ENCODE peak calls at places on chromosomes 5 and 9, in four cellular contexts. R, I, U and T are unnamed samples.

GRCh38 chr5:3411363-3411762 is 184.3 kb upstream of the IRX1 start:
- DNase-seq in I (no peak), R (no peak), U (no peak), T (no peak)

GRCh38 chr5:126403871-126404270 is 19.3 kb upstream of the GRAMD2B start:
- DNase-seq in I (no peak), R (no peak), U (no peak), T (no peak)

GRCh38 chr5:55679556-55679955 is 32.6 kb downstream of the SLC38A9 start:
- DNase-seq in U (no peak), I (no peak), R (no peak), T (no peak)

GRCh38 chr9:76926324-76926731 is 20.4 kb upstream of the PRUNE2 start:
- DNase-seq in I (peak), U (no peak), R (no peak), T (no peak)

GRCh38 chr5:60943624-60944023 is 1.2 kb downstream of the ERCC8 start:
- DNase-seq in R (no peak), I (no peak), U (no peak), T (no peak)

GRCh38 chr9:38692707-38693106 is 27.2 kb downstream of the FAM240B start:
- DNase-seq in R (no peak), U (no peak), I (no peak), T (no peak)

GRCh38 chr5:146447734-146448380 is 724 bp downstream of the TCERG1 start:
- DNase-seq in R (no peak), U (no peak), I (peak), T (peak)

GRCh38 chr9:83296123-83296522 is 233.2 kb upstream of the RASEF start:
- DNase-seq in R (peak), I (peak), U (no peak), T (no peak)

GRCh38 chr5:139369181-139369580 is 13.9 kb downstream of the SLC23A1 start:
- DNase-seq in R (no peak), I (peak), U (no peak), T (no peak)

GRCh38 chr5:81962041-81962440 is 9.8 kb upstream of the ATG10 start:
- DNase-seq in R (no peak), I (no peak), U (no peak), T (no peak)

GRCh38 chr9:133735415-133735775 is 2.8 kb downstream of the SARDH start:
- DNase-seq in U (no peak), I (no peak), R (peak), T (no peak)

GRCh38 chr9:80866121-80866520 is 823.2 kb downstream of the TLE1 start:
- DNase-seq in U (no peak), R (no peak), I (no peak), T (no peak)

GRCh38 chr5:14218480-14218879 is 75.3 kb downstream of the TRIO start:
- DNase-seq in U (no peak), R (no peak), I (no peak), T (no peak)

GRCh38 chr9:81690251-81690851 is 1.0 kb upstream of the TLE1 start:
- DNase-seq in U (no peak), I (no peak), R (peak), T (no peak)

GRCh38 chr5:80153586-80154126 is 102.2 kb downstream of the SERINC5 start:
- DNase-seq in I (no peak), U (no peak), R (no peak), T (peak)

GRCh38 chr5:73592546-73592945 is 27.0 kb downstream of the UTP15 start:
- DNase-seq in R (no peak), U (no peak), I (no peak), T (no peak)

GRCh38 chr5:135877570-135878155 is 18.0 kb downstream of the IL9 start:
- DNase-seq in I (no peak), R (no peak), U (no peak), T (no peak)

GRCh38 chr5:15353086-15353645 is 146.8 kb upstream of the FBXL7 start:
- DNase-seq in U (no peak), R (no peak), I (no peak), T (no peak)

GRCh38 chr5:58022055-58022454 is 437.8 kb downstream of the PLK2 start:
- DNase-seq in R (no peak), I (no peak), U (no peak), T (no peak)

GRCh38 chr5:178827636-178828035 is 32.1 kb upstream of the ZNF354B start:
- DNase-seq in U (no peak), R (no peak), I (peak), T (no peak)

GRCh38 chr9:136532799-136533774 is 12.8 kb downstream of the NOTCH1 start:
- DNase-seq in R (no peak), U (no peak), I (no peak), T (peak)

GRCh38 chr9:123318192-123318591 is 37.8 kb upstream of the CRB2 start:
- DNase-seq in U (no peak), R (no peak), I (no peak), T (no peak)
- H3K27ac ChIP-seq in U (no peak), R (no peak), I (no peak), T (no peak)

GRCh38 chr9:89434636-89435314 is 63.1 kb downstream of the SEMA4D start:
- DNase-seq in U (no peak), I (no peak), R (no peak), T (no peak)

GRCh38 chr9:89433826-89434225 is 64.1 kb downstream of the SEMA4D start:
- DNase-seq in U (no peak), R (no peak), I (peak), T (no peak)

GRCh38 chr9:89436963-89437625 is 60.8 kb downstream of the SEMA4D start:
- DNase-seq in U (no peak), R (no peak), I (no peak), T (no peak)

GRCh38 chr9:89436326-89436725 is 61.6 kb downstream of the SEMA4D start:
- DNase-seq in U (no peak), R (no peak), I (no peak), T (no peak)

DNA sequence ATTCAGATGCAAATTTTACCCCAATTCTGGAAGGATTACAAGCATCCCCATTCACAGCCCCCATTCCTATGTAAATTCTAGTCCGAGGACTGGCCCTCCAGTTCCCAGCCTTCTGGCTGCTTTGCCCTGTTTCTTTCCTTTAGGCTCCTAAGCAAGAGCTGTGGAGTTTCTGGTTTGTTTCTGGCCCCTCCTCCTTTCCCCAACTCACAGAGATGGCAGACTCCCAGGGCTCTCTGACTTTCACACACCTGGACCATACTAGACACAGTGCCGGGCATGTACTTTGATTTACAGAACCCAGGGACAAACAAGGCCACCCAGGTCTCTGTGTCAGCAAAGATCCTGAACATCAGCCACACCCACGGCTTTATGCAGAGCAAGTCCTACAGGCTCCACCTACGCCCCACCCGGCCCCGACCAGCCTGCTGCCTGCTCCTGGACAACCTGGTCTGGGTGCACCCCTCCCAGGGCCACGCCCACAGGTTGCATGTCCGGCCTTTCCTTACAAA is 62.5 kb downstream of the SEMA4D start:
- DNase-seq in U (no peak), I (no peak), R (peak), T (no peak)
- H3K27ac ChIP-seq in U (no peak), I (no peak), R (peak), T (peak)

GRCh38 chr5:98763001-98763630 is 10.3 kb upstream of the RGMB start:
- DNase-seq in I (peak), U (no peak), R (peak), T (no peak)
- H3K27ac ChIP-seq in I (peak), U (no peak), R (no peak), T (no peak)

GRCh38 chr5:104189909-104190308 is 627.3 kb upstream of the NUDT12 start:
- DNase-seq in R (no peak), I (peak), U (no peak), T (no peak)
- H3K27ac ChIP-seq in R (no peak), I (peak), U (no peak), T (no peak)

GRCh38 chr5:173745561-173745960 is 129.1 kb upstream of the BOD1 start:
- DNase-seq in I (no peak), U (no peak), R (no peak), T (no peak)
- H3K27ac ChIP-seq in I (no peak), U (no peak), R (no peak), T (no peak)

GRCh38 chr5:151146003-151146524 is 11.5 kb downstream of the ANXA6 start:
- DNase-seq in U (no peak), I (no peak), R (no peak), T (no peak)
- H3K27ac ChIP-seq in U (no peak), I (no peak), R (no peak), T (peak)

DNA sequence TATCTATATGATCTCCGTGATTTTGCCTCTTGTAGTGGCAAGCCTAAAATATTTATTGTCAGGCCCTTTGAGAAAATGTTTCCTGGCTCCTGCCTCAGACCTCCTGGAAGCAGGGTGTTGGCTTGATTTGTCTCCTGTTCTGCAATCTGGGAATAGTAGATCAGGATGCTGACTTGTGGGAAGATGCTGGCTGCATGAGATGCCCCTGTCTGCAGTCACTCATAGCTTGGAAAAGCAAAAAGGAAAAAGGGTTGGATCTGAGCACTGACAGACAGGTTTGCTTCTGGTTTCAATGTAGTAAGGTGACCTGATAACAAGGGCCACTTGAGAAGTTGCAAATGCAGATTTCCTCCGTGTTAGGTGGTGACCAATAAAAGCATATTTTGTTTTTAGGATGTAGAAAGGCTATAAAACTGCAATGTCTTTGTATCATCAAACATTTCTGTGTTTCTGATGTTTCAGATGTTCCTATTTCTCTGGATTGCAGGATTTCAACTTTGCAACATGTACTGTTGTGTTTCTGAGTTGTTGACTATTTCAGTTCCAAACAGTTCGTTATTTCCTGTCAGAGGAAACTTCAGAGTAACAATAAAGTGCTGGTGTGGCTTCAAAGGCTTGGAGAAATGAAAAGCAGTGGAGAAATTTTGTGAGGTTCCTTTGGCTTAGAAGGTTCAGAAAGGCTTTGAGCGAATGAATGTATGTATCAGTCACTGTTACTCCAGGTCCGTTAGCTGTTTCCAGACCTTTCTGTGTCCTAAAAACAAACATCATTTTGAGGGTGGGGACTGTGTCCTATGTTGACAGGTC is 17.0 kb downstream of the TJP2 start:
- DNase-seq in U (no peak), I (no peak), R (no peak), T (no peak)
- H3K27ac ChIP-seq in U (peak), I (no peak), R (no peak), T (no peak)